ENCODE peak calls at places on chromosomes 5 and 9, in nine cellular contexts. Y, W, D, P, G, U, Q, N and I are unnamed samples.
A peak's percentile ranks its signal among the peaks of the same experiment; 100 is the strongest.

GRCh38 chr9:86354882-86355399 is 731 bp upstream of the TUT7 start:
- DNase-seq in Y (no peak), W (no peak), D (no peak), P (no peak), G (no peak), U (no peak), Q (no peak), N (no peak), I (no peak)

GRCh38 chr5:169803077-169803981 is 166.3 kb downstream of the DOCK2 start:
- DNase-seq in Y (no peak), W (no peak), D (no peak), P (peak; percentile 86), G (no peak), U (no peak), Q (peak; percentile 42), N (peak; percentile 55), I (no peak)

GRCh38 chr9:70036641-70037040 is 7.0 kb upstream of the MAMDC2 start:
- DNase-seq in Y (no peak), W (no peak), D (no peak), P (no peak), G (no peak), U (no peak), Q (no peak), N (no peak), I (no peak)

GRCh38 chr5:65818592-65818991 is 96.6 kb downstream of the NLN start:
- DNase-seq in Y (no peak), W (no peak), D (peak; percentile 20), P (no peak), G (no peak), U (no peak), Q (no peak), N (peak; percentile 12), I (no peak)

GRCh38 chr9:33378121-33378795 is 24.1 kb downstream of the AQP7 start:
- DNase-seq in Y (no peak), W (no peak), D (no peak), P (no peak), G (no peak), U (no peak), Q (no peak), N (no peak), I (no peak)

GRCh38 chr9:19049872-19050636 is 827 bp downstream of the RRAGA start:
- DNase-seq in Y (no peak), W (peak; percentile 32), D (peak; percentile 45), P (no peak), G (no peak), U (peak; percentile 11), Q (no peak), N (no peak), I (no peak)

GRCh38 chr9:31908158-31908890 is 476.1 kb upstream of the ACO1 start:
- DNase-seq in Y (no peak), W (no peak), D (no peak), P (no peak), G (no peak), U (no peak), Q (no peak), N (peak; percentile 20), I (no peak)

GRCh38 chr9:21996438-21996837 is 1.8 kb downstream of the CDKN2B-AS1 start:
- DNase-seq in Y (no peak), W (no peak), D (peak; percentile 51), P (no peak), G (no peak), U (no peak), Q (no peak), N (no peak), I (no peak)

GRCh38 chr9:99356512-99356971 is 134.5 kb downstream of the SEC61B start:
- DNase-seq in Y (no peak), W (no peak), D (no peak), P (peak; percentile 74), G (no peak), U (no peak), Q (peak; percentile 66), N (no peak), I (no peak)

GRCh38 chr5:139108056-139108811 is 89.9 kb downstream of the SIL1 start:
- DNase-seq in Y (no peak), W (peak; percentile 82), D (peak; percentile 29), P (peak; percentile 60), G (no peak), U (no peak), Q (peak; percentile 30), N (no peak), I (no peak)

GRCh38 chr5:55421074-55421529 is 113.3 kb downstream of the MTREX start:
- DNase-seq in Y (no peak), W (no peak), D (no peak), P (no peak), G (no peak), U (no peak), Q (no peak), N (no peak), I (no peak)

GRCh38 chr9:2087500-2088313 is 72.6 kb downstream of the SMARCA2 start:
- DNase-seq in Y (no peak), W (no peak), D (peak; percentile 31), P (no peak), G (no peak), U (peak; percentile 65), Q (no peak), N (peak; percentile 58), I (peak; percentile 27)

GRCh38 chr5:55159763-55160492 is at the start of gene GPX8:
- DNase-seq in Y (no peak), W (peak; percentile 47), D (peak; percentile 87), P (no peak), G (peak; percentile 35), U (peak; percentile 58), Q (peak; percentile 22), N (peak; percentile 88), I (no peak)

GRCh38 chr9:35944173-35944572 is 13.8 kb downstream of the OR2S2 start:
- DNase-seq in Y (no peak), W (no peak), D (no peak), P (no peak), G (no peak), U (no peak), Q (no peak), N (no peak), I (no peak)

GRCh38 chr9:127904888-127905728 is 5.7 kb upstream of the ST6GALNAC6 start:
- DNase-seq in Y (peak; percentile 52), W (no peak), D (no peak), P (peak; percentile 50), G (no peak), U (peak; percentile 57), Q (no peak), N (no peak), I (no peak)

GRCh38 chr5:3613726-3614125 is 18.1 kb downstream of the IRX1 start:
- DNase-seq in Y (no peak), W (no peak), D (no peak), P (no peak), G (no peak), U (no peak), Q (no peak), N (no peak), I (no peak)

GRCh38 chr5:140345919-140346347 is 470 bp downstream of the HBEGF start:
- DNase-seq in Y (no peak), W (peak; percentile 75), D (peak; percentile 85), P (peak; percentile 90), G (peak; percentile 68), U (no peak), Q (peak; percentile 74), N (peak; percentile 51), I (peak; percentile 20)

GRCh38 chr9:35791321-35791921 is at the start of gene NPR2:
- DNase-seq in Y (no peak), W (peak; percentile 43), D (peak; percentile 79), P (peak; percentile 84), G (peak; percentile 31), U (no peak), Q (peak; percentile 64), N (no peak), I (no peak)

DNA sequence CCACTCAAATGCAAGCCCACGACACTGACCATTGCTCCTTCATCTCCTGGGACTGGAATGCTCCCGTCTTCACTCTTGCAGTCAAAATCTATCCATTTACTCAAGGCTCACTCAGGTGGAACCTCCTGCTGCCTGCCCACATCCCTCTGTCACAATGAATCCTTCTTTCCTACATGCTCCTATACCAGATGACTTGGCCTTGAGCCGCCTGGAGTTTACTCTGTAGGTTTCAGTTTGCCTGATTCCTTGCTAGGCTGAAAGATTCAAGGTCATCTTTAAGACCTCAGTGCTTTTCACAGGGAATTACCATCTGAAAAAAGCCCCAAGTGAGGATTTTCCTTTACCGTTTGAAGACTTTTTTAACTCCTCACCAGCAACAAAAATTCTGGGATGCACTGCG is 264.1 kb downstream of the GLIS3 start:
- DNase-seq in Y (no peak), W (peak; percentile 30), D (no peak), P (no peak), G (no peak), U (no peak), Q (no peak), N (no peak), I (no peak)
- H3K4me3 ChIP-seq in Y (no peak overlapping the region), W (no peak overlapping the region), D (no peak overlapping the region), P (no peak overlapping the region), G (no peak overlapping the region), U (no peak overlapping the region), Q (no peak overlapping the region), N (no peak overlapping the region), I (no peak overlapping the region)

DNA sequence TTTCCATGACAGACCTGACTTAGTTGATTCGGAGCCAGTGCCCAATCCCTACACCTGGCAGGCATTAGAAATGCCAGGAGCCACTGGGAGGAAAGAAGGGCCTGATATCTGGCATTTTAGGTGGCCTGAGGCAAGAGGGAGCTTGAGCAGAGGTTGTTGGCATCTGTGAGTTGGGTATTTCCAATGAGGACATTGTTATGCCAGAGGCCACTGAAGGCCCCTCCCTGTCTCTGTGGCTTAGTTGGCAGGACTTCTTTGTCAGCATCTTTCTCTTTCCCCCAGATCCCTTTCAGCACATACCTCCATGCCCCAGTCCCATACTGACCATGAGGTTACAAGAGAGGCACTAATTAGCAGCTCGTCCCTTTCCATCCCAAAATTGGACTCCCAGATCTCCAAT is 68.8 kb upstream of the MAP3K1 start:
- DNase-seq in Y (no peak), W (no peak), D (no peak), P (no peak), G (no peak), U (no peak), Q (no peak), N (no peak), I (no peak)
- H3K27ac ChIP-seq in Y (no peak overlapping the region), W (no peak overlapping the region), D (no peak overlapping the region), P (no peak overlapping the region), G (no peak overlapping the region), U (no peak overlapping the region), Q (no peak overlapping the region), N (no peak overlapping the region), I (no peak overlapping the region)

GRCh38 chr5:143248391-143248790 is 155.1 kb downstream of the NR3C1 start:
- DNase-seq in Y (no peak), W (no peak), D (no peak), P (no peak), G (no peak), U (no peak), Q (no peak), N (no peak), I (no peak)
- H3K4me1 ChIP-seq in Y (no peaks in the 10 kb centered on the region), W (no peaks in the 10 kb centered on the region), D (no peaks in the 10 kb centered on the region), P (peaks cover 4% of the 10 kb centered on the region), G (peaks cover 10% of the 10 kb centered on the region), U (no peaks in the 10 kb centered on the region), Q (no peaks in the 10 kb centered on the region), N (peaks cover 52% of the 10 kb centered on the region), I (no peaks in the 10 kb centered on the region)

GRCh38 chr5:36198281-36198680 is 43.4 kb downstream of the NADK2 start:
- DNase-seq in Y (no peak), W (no peak), D (no peak), P (no peak), G (no peak), U (no peak), Q (no peak), N (no peak), I (no peak)

GRCh38 chr5:36199620-36200019 is 42.1 kb downstream of the NADK2 start:
- DNase-seq in Y (no peak), W (no peak), D (no peak), P (no peak), G (no peak), U (no peak), Q (no peak), N (no peak), I (no peak)

GRCh38 chr5:36193746-36194145 is 41.8 kb downstream of the SKP2 start:
- DNase-seq in Y (no peak), W (no peak), D (no peak), P (no peak), G (no peak), U (no peak), Q (no peak), N (no peak), I (no peak)
- H3K4me3 ChIP-seq in Y (no peak overlapping the region), W (no peak overlapping the region), D (no peak overlapping the region), P (no peak overlapping the region), G (no peak overlapping the region), U (no peak overlapping the region), Q (no peak overlapping the region), N (no peak overlapping the region), I (no peak overlapping the region)